ENCODE peak calls at places on chromosomes 7 and 10, in four cellular contexts. D, Y, B and X are unnamed samples.

GRCh38 chr7:158394936-158395335 is 192.7 kb downstream of the PTPRN2 start:
- DNase-seq in D (no peak), Y (peak; percentile 66), B (no peak), X (peak; percentile 17)

GRCh38 chr10:15718495-15719061 is 1.1 kb downstream of the ITGA8 start:
- DNase-seq in D (no peak), Y (no peak), B (no peak), X (no peak)

GRCh38 chr7:91875851-91876250 is 4.7 kb downstream of the MTERF1 start:
- DNase-seq in D (no peak), Y (no peak), B (no peak), X (no peak)

GRCh38 chr7:102236592-102237287 is 49.9 kb upstream of the SH2B2 start:
- DNase-seq in D (peak; percentile 1), Y (peak; percentile 73), B (no peak), X (peak; percentile 46)

GRCh38 chr10:80253266-80253962 is 36.0 kb downstream of the MAT1A start:
- DNase-seq in D (no peak), Y (no peak), B (no peak), X (no peak)

GRCh38 chr10:24406809-24407483 is 198.0 kb downstream of the KIAA1217 start:
- DNase-seq in D (no peak), Y (no peak), B (no peak), X (no peak)

GRCh38 chr7:115340828-115341227 is 418.9 kb downstream of the MDFIC start:
- DNase-seq in D (peak; percentile 39), Y (no peak), B (peak; percentile 77), X (no peak)

GRCh38 chr7:112255388-112255720 is 48.9 kb downstream of the ZNF277 start:
- DNase-seq in D (no peak), Y (no peak), B (no peak), X (no peak)

GRCh38 chr10:78173360-78174020 is 139.8 kb downstream of the RPS24 start:
- DNase-seq in D (no peak), Y (no peak), B (no peak), X (no peak)

GRCh38 chr7:55423891-55424290 is 58.8 kb downstream of the LANCL2 start:
- DNase-seq in D (no peak), Y (no peak), B (no peak), X (no peak)

GRCh38 chr7:55983537-55983936 is 19.2 kb downstream of the NIPSNAP2 start:
- DNase-seq in D (no peak), Y (no peak), B (no peak), X (no peak)

GRCh38 chr7:25792586-25792985 is 359.4 kb upstream of the NFE2L3 start:
- DNase-seq in D (no peak), Y (no peak), B (no peak), X (no peak)